ENCODE peak calls at places on chromosomes 2 and 18, in seven cellular contexts. P is AG04450, Q is body of pancreas, K is psoas muscle, Y is esophagus muscularis mucosa, X is prostate gland, J is neuronal stem cell. W is an unnamed sample.

GRCh38 chr2:197378494-197378972 is 56.3 kb downstream of the SF3B1 start:
- DNase-seq in P (no peak), Q (peak; percentile 59), K (no peak), Y (no peak), X (peak; percentile 36), J (peak; percentile 59), W (no peak)

GRCh38 chr2:240687045-240687740 is 4.5 kb upstream of the AQP12A start:
- DNase-seq in P (no peak), Q (peak; percentile 49), K (no peak), Y (peak; percentile 87), X (no peak), J (no peak), W (peak; percentile 58)

GRCh38 chr2:239597216-239597615 is 196.4 kb upstream of the HDAC4 start:
- DNase-seq in P (no peak), Q (peak; percentile 3), K (no peak), Y (no peak), X (no peak), J (no peak), W (peak; percentile 49)

GRCh38 chr2:134132487-134132857 is 121.4 kb upstream of the MGAT5 start:
- DNase-seq in P (no peak), Q (no peak), K (no peak), Y (no peak), X (no peak), J (no peak), W (no peak)

GRCh38 chr2:138777996-138778395 is 2.2 kb downstream of the NXPH2 start:
- DNase-seq in P (no peak), Q (no peak), K (no peak), Y (no peak), X (no peak), J (peak; percentile 76), W (no peak)

GRCh38 chr2:232214053-232214452 is 164.5 kb upstream of the ALPP start:
- DNase-seq in P (no peak), Q (no peak), K (no peak), Y (no peak), X (no peak), J (no peak), W (no peak)

GRCh38 chr2:180336550-180336949 is 329.5 kb upstream of the CWC22 start:
- DNase-seq in P (no peak), Q (no peak), K (no peak), Y (no peak), X (no peak), J (no peak), W (no peak)

GRCh38 chr2:205733082-205733481 is 50.8 kb downstream of the NRP2 start:
- DNase-seq in P (no peak), Q (no peak), K (no peak), Y (no peak), X (no peak), J (no peak), W (no peak)

GRCh38 chr2:74379851-74380789 is at the start of gene DCTN1:
- DNase-seq in P (peak; percentile 45), Q (peak; percentile 25), K (peak; percentile 46), Y (no peak), X (peak; percentile 43), J (peak; percentile 46), W (no peak)

GRCh38 chr2:43846140-43846793 is 7.5 kb downstream of the ABCG8 start:
- DNase-seq in P (no peak), Q (no peak), K (no peak), Y (peak; percentile 82), X (no peak), J (no peak), W (no peak)

GRCh38 chr18:48854780-48855179 is 96.0 kb downstream of the SMAD7 start:
- DNase-seq in P (no peak), Q (no peak), K (no peak), Y (no peak), X (no peak), J (no peak), W (no peak)

GRCh38 chr18:78521136-78521535 is 458.5 kb upstream of the SALL3 start:
- DNase-seq in P (no peak), Q (no peak), K (no peak), Y (no peak), X (no peak), J (no peak), W (no peak)

GRCh38 chr18:7459851-7460774 is 107.0 kb upstream of the PTPRM start:
- DNase-seq in P (no peak), Q (no peak), K (no peak), Y (no peak), X (no peak), J (no peak), W (no peak)

GRCh38 chr2:55843096-55843991 is 80.2 kb downstream of the EFEMP1 start:
- DNase-seq in P (peak; percentile 91), Q (peak; percentile 49), K (no peak), Y (no peak), X (peak; percentile 58), J (no peak), W (no peak)

DNA sequence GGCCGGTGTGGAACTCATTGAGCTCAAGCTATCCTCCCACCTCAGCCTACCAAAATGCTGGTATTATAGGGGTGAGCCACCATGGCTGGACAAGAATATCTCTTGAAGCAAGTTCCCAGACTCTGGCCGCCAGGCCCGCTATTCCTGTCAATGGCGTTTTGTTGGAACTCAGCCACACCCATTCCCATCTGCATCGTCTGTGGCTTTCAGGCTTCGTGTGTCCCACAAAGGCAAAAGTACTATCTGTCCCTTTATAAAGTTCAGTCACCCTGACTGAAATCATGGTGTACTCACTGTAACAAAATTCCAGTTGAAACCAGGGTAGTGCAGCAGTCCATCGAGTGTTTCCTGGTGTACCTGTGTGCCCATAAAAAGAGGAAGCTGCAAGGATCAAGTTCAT is 96.7 kb downstream of the SH3BP4 start:
- DNase-seq in P (no peak), Q (peak; percentile 69), K (no peak), Y (no peak), X (peak; percentile 62), J (no peak), W (peak; percentile 57)
- H3K27ac ChIP-seq in P (no peak overlapping the region), Q (peak overlapping the region; percentile 96), K (no peak overlapping the region), Y (no peak overlapping the region), X (peak overlapping the region; percentile 2), J (no peak overlapping the region), W (no peak overlapping the region)

DNA sequence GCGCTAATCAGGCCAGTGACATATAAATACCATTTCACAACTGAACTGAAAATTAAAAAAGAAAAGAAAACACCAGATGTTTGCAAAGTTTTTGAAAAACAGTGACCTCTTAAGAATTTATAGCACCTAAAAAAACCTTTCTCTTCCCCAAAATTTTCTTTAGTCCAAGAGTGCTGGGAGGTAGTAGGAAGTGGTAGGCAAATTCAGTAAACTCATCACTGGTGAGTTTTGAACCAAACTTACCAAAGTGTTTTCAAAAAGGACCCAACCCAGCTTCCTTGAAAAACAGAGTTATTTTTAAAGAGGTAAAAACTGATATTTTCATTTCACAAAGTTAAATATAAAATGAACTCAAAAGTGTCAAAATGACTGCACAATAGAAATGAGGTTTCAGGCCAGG is 90.4 kb downstream of the TMEM247 start:
- DNase-seq in P (no peak), Q (no peak), K (no peak), Y (no peak), X (no peak), J (no peak), W (no peak)
- H3K27ac ChIP-seq in P (no peak overlapping the region), Q (peak overlapping the region; percentile 81), K (peak overlapping the region; percentile 80), Y (peak overlapping the region; percentile 83), X (peak overlapping the region; percentile 1), J (no peak overlapping the region), W (peak overlapping the region; percentile 21)

DNA sequence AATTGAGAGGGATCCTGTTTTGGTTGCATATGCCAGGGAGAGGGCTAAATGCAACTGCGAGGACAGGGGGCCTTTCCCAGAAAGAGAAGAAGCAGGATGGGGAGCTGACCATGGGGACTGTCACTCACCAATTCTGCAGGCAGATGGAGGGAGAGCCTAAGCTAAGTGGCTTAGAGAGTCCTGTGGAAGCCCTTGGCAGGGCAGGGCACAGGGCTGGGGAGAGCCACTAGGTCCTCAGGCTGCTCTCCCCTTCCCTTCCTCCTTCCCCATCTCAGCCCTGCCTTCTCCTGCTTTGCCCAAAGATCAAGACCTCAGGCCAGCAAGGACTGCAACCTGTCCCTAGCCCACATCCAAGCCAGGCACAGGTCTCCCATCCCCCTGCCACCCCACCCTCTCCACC is 24.4 kb upstream of the CATIP start:
- DNase-seq in P (no peak), Q (no peak), K (no peak), Y (peak; percentile 80), X (no peak), J (no peak), W (no peak)
- H3K27ac ChIP-seq in P (no peak overlapping the region), Q (peak overlapping the region; percentile 54), K (no peak overlapping the region), Y (peak overlapping the region; percentile 30), X (no peak overlapping the region), J (peak overlapping the region; percentile 27), W (no peak overlapping the region)

DNA sequence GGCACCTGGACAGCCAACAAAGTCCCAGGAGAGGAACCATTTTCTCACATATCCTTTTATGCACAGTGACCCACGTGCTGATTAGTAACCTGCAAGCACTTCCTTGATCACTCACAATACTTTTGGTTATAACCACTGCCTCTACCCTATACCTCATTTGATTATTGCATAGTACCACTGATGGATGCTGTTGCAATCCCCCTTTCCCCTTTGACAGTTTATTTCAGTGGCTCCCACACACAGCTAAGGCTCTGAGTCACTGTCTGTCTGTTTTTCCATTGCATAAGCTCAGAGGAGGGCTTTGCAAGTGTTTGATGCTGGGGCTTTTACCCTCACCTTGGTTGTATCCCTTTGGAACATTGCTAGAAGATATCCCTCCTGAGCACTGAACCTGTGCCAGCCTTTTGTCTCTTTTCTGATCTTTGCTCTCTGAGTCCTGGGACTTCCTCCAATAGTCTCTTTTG is 101.7 kb upstream of the RBBP8 start:
- DNase-seq in P (peak; percentile 61), Q (no peak), K (no peak), Y (no peak), X (no peak), J (no peak), W (no peak)
- H3K27ac ChIP-seq in P (no peak overlapping the region), Q (no peak overlapping the region), K (no peak overlapping the region), Y (no peak overlapping the region), X (no peak overlapping the region), J (no peak overlapping the region), W (no peak overlapping the region)

GRCh38 chr2:19538411-19538963 is 180.1 kb upstream of the OSR1 start:
- DNase-seq in P (peak; percentile 59), Q (no peak), K (no peak), Y (peak; percentile 82), X (no peak), J (no peak), W (no peak)
- H3K27ac ChIP-seq in P (peak overlapping the region; percentile 78), Q (no peak overlapping the region), K (peak overlapping the region; percentile 68), Y (peak overlapping the region; percentile 69), X (no peak overlapping the region), J (no peak overlapping the region), W (peak overlapping the region; percentile 14)

W was measured in coronary artery.